ENCODE peak calls at places on chromosome 4, in ten cellular contexts. M is head of caudate nucleus; T is HuH-7; N is AG09319; A is GM18507; P is activated CD8-positive, alpha-beta memory T cell treated with anti-CD3 and anti-CD28 coated beads for 1 hour; Y is heart left ventricle; C is HCT116; D is aorta; J is amniotic stem cell. W is an unnamed sample.

GRCh38 chr4:1604706-1605205 is 79.4 kb downstream of the FAM53A start:
- DNase-seq in N (no peak), C (no peak), P (peak), A (no peak), Y (peak), M (no peak), J (no peak), D (peak), T (no peak), W (no peak)

GRCh38 chr4:8010618-8011017 is 71.0 kb upstream of the AFAP1 start:
- DNase-seq in T (no peak), N (no peak), A (no peak), D (peak), C (no peak), Y (no peak), P (no peak), J (no peak), M (peak), W (no peak)

GRCh38 chr4:169268951-169269781 is 1.6 kb downstream of the SH3RF1 start:
- DNase-seq in Y (peak), A (no peak), P (no peak), J (peak), N (no peak), M (no peak), C (no peak), D (no peak), T (no peak), W (no peak)

GRCh38 chr4:7328913-7329638 is 105.7 kb downstream of the PSAPL1 start:
- DNase-seq in A (no peak), T (no peak), J (peak), P (no peak), D (peak), M (peak), Y (peak), N (peak), C (peak), W (no peak)

GRCh38 chr4:169079942-169080827 is 70.1 kb upstream of the CBR4 start:
- DNase-seq in T (no peak), N (peak), J (peak), D (peak), M (peak), A (peak), P (no peak), C (no peak), Y (peak), W (no peak)

GRCh38 chr4:56959064-56959463 is 18.3 kb downstream of the NOA1 start:
- DNase-seq in Y (no peak), C (no peak), N (no peak), P (no peak), J (no peak), D (no peak), T (no peak), A (no peak), M (no peak), W (no peak)

GRCh38 chr4:163679189-163679588 is 184.7 kb downstream of the TMA16 start:
- DNase-seq in J (no peak), M (no peak), N (no peak), A (no peak), D (no peak), C (no peak), T (peak), P (no peak), Y (no peak), W (no peak)

GRCh38 chr4:140533951-140534480 is 10.0 kb downstream of the ELMOD2 start:
- DNase-seq in A (no peak), D (no peak), J (no peak), C (no peak), Y (no peak), N (no peak), M (no peak), T (no peak), P (no peak), W (no peak)

GRCh38 chr4:11635336-11635735 is 206.6 kb upstream of the HS3ST1 start:
- DNase-seq in Y (no peak), D (no peak), M (no peak), J (no peak), A (no peak), C (peak), N (no peak), P (no peak), T (no peak), W (no peak)

GRCh38 chr4:121796283-121796682 is 4.8 kb upstream of the EXOSC9 start:
- DNase-seq in N (no peak), D (no peak), C (no peak), J (no peak), M (no peak), T (no peak), P (no peak), Y (no peak), A (no peak), W (no peak)

GRCh38 chr4:3035674-3036073 is 38.7 kb downstream of the HTT-AS start:
- DNase-seq in M (no peak), D (no peak), P (no peak), J (no peak), A (no peak), C (no peak), Y (no peak), N (no peak), T (no peak), W (no peak)

GRCh38 chr4:73315091-73315490 is 56.5 kb upstream of the ANKRD17 start:
- DNase-seq in N (peak), T (no peak), C (no peak), D (no peak), J (peak), Y (no peak), A (no peak), M (no peak), P (no peak), W (no peak)

GRCh38 chr4:184019084-184019483 is 114.0 kb downstream of the STOX2 start:
- DNase-seq in M (no peak), P (no peak), D (no peak), A (no peak), N (no peak), J (no peak), Y (no peak), C (no peak), T (no peak), W (no peak)

GRCh38 chr4:20829958-20830357 is 129.7 kb downstream of the PACRGL start:
- DNase-seq in J (no peak), D (no peak), Y (no peak), T (no peak), N (no peak), C (no peak), P (no peak), M (no peak), A (no peak), W (no peak)

W was measured in omental fat pad.